ENCODE peak calls at places on chromosomes 7 and 10, in six cellular contexts. S is uterus, C is colonic mucosa, N is neural progenitor cell, O is HCT116, E is body of pancreas. W is an unnamed sample.

GRCh38 chr7:116787881-116788280 is 74.5 kb upstream of the CAPZA2 start:
- DNase-seq in E (no peak), S (no peak), O (no peak), C (no peak), N (no peak), W (no peak)

GRCh38 chr10:130179640-130180039 is 43.4 kb downstream of the GLRX3 start:
- DNase-seq in O (peak; percentile 24), E (no peak), S (no peak), N (peak; percentile 81), C (no peak), W (peak; percentile 53)

GRCh38 chr10:6275022-6275997 is 72.6 kb downstream of the PFKFB3 start:
- DNase-seq in O (peak; percentile 89), N (peak; percentile 52), C (peak; percentile 68), S (peak; percentile 56), E (peak; percentile 63), W (peak; percentile 10)

GRCh38 chr7:144386741-144387140 is 16.8 kb downstream of the NOBOX start:
- DNase-seq in S (no peak), N (no peak), E (no peak), C (no peak), O (no peak), W (no peak)

GRCh38 chr7:70355591-70356323 is 757.5 kb downstream of the AUTS2 start:
- DNase-seq in S (no peak), E (no peak), C (no peak), N (peak; percentile 69), O (no peak), W (peak; percentile 41)

GRCh38 chr10:100446130-100446761 is 16.6 kb upstream of the WNT8B start:
- DNase-seq in N (no peak), S (no peak), C (no peak), E (no peak), O (no peak), W (no peak)

GRCh38 chr7:22697897-22698645 is 28.9 kb upstream of the IL6 start:
- DNase-seq in C (no peak), E (no peak), S (no peak), N (no peak), O (no peak), W (no peak)

GRCh38 chr7:20224005-20224404 is 6.8 kb upstream of the MACC1 start:
- DNase-seq in E (no peak), N (no peak), S (no peak), O (no peak), C (no peak), W (no peak)

GRCh38 chr10:114408112-114408967 is 4.0 kb upstream of the AFAP1L2 start:
- DNase-seq in E (no peak), S (no peak), O (no peak), C (no peak), N (no peak), W (no peak)

GRCh38 chr10:23512355-23513058 is 73.6 kb downstream of the OTUD1 start:
- DNase-seq in E (no peak), N (no peak), C (no peak), S (no peak), O (peak; percentile 74), W (no peak)

GRCh38 chr7:151796091-151796870 is 80.6 kb downstream of the PRKAG2 start:
- DNase-seq in C (peak; percentile 47), N (no peak), O (peak; percentile 86), S (no peak), E (no peak), W (no peak)

GRCh38 chr10:105725007-105725406 is 1083.9 kb downstream of the SORCS3 start:
- DNase-seq in E (no peak), S (no peak), O (no peak), N (no peak), C (no peak), W (no peak)

GRCh38 chr7:44104880-44105771 is 981 bp downstream of the AEBP1 start:
- DNase-seq in O (no peak), N (peak; percentile 51), E (no peak), C (no peak), S (peak; percentile 73), W (no peak)

GRCh38 chr10:110067960-110068770 is 60.4 kb downstream of the ADD3 start:
- DNase-seq in C (peak; percentile 35), E (no peak), N (peak; percentile 26), O (no peak), S (no peak), W (peak; percentile 46)

GRCh38 chr7:55432937-55433784 is 68.0 kb downstream of the LANCL2 start:
- DNase-seq in E (no peak), S (no peak), O (peak; percentile 40), C (no peak), N (peak; percentile 57), W (peak; percentile 37)

GRCh38 chr7:43834463-43835251 is 34.7 kb downstream of the MRPS24 start:
- DNase-seq in E (no peak), S (no peak), N (no peak), C (no peak), O (no peak), W (no peak)

GRCh38 chr7:122975341-122975740 is 20.2 kb downstream of the TAS2R16 start:
- DNase-seq in S (no peak), N (no peak), O (peak; percentile 29), C (no peak), E (no peak), W (no peak)

GRCh38 chr10:126902157-126902556 is 3.1 kb upstream of the DOCK1 start:
- DNase-seq in S (no peak), N (no peak), E (no peak), O (peak; percentile 69), C (no peak), W (peak; percentile 42)

GRCh38 chr10:23694446-23694920 is 255.6 kb downstream of the OTUD1 start:
- DNase-seq in O (no peak), C (no peak), E (no peak), S (no peak), N (peak; percentile 78), W (no peak)

GRCh38 chr7:28685291-28685659 is 272.9 kb downstream of the TRIL start:
- DNase-seq in C (peak; percentile 31), S (peak; percentile 32), E (peak; percentile 16), N (no peak), O (no peak), W (no peak)

GRCh38 chr10:119537953-119538630 is 4.4 kb downstream of the RGS10 start:
- DNase-seq in E (no peak), O (no peak), C (no peak), N (no peak), S (no peak), W (no peak)

GRCh38 chr10:121910673-121911420 is 17.0 kb downstream of the ATE1 start:
- DNase-seq in N (no peak), C (no peak), S (no peak), O (no peak), E (no peak), W (no peak)

GRCh38 chr10:79376078-79376628 is 28.9 kb downstream of the PPIF start:
- DNase-seq in S (no peak), N (no peak), E (peak; percentile 3), O (no peak), C (peak; percentile 13), W (no peak)

GRCh38 chr7:468141-468540 is 51.5 kb downstream of the PDGFA start:
- DNase-seq in S (peak; percentile 1), O (no peak), E (no peak), C (no peak), N (no peak), W (peak; percentile 0)

GRCh38 chr7:467393-467828 is 52.2 kb downstream of the PDGFA start:
- DNase-seq in O (no peak), N (no peak), E (no peak), C (no peak), S (peak; percentile 2), W (peak; percentile 5)

GRCh38 chr7:468681-469590 is 50.7 kb downstream of the PDGFA start:
- DNase-seq in C (no peak), S (peak; percentile 9), E (peak; percentile 1), N (no peak), O (no peak), W (no peak)

GRCh38 chr7:471191-471865 is 48.3 kb downstream of the PDGFA start:
- DNase-seq in E (no peak), C (no peak), N (no peak), O (no peak), S (no peak), W (no peak)

DNA sequence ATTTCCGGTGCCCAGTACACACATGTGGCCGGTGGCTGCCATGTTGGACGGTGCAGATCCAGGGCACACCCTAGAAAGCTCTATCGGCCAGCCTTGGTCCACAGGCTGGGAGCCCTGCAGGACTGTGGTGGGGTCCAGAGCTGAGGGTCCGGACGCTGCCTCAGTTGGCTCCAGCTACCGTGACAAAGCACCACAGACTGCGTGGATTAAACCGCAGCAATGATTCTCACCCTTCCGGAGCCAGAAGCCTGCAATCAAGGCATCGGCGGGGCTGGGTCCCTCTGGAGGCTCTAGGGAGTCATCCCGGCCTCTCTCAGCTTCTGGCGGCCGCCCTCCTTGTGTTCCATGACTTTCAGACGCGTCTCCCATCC is 50.1 kb downstream of the PDGFA start:
- DNase-seq in S (peak; percentile 8), N (no peak), C (no peak), O (no peak), E (peak; percentile 3), W (no peak)
- H3K4me3 ChIP-seq in S (no peak overlapping the region), N (no peak overlapping the region), C (no peak overlapping the region), O (no peak overlapping the region), E (no peak overlapping the region), W (no peak overlapping the region)

GRCh38 chr10:42177077-42177792 is 461.1 kb downstream of the ZNF33B start:
- DNase-seq in N (no peak), E (no peak), O (no peak), C (no peak), S (no peak), W (no peak)
- H3K4me1 ChIP-seq in N (no peaks in the 10 kb centered on the region), E (peaks cover 4% of the 10 kb centered on the region), O (no peaks in the 10 kb centered on the region), C (no peaks in the 10 kb centered on the region), S (no peaks in the 10 kb centered on the region), W (no peaks in the 10 kb centered on the region)

DNA sequence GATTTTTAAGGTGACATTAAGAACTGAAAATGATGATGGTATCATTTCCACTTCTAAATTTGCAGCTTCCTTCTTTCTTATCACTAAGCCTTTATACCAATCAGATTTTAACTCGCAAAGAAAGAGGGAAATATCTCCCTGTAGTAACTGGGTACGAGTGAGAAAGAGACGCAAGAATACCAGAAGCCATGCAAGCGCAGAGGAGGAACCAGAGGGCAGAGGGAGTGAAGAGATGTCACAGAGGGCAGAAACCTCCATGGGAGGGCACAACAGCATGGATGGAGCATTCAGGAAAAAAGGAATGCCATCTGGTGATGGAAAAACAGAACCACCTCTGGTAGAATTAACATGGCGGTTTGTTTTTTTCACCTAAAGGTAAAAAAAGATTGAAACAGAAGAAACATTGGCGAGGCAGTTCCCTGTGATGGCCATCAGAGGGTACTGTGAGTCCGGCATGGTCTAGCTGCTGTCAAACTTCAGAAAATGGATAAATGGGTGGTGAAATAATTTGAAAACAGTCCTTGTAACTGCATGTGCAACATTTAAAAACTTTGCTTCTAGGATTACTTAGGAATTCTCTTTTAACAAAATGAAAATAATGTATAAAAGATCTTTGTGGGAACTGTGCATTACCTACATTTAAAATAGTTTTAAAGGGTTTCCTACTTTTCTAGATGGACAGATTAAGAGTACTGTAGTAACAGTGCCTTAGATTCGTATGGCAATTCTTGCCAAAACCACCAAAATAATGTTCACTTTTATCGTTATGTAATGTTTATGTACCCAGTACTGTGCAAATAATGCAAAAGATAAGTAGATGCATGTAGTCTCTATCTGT is 91.8 kb downstream of the ARHGAP12 start:
- DNase-seq in N (peak; percentile 60), S (no peak), O (peak; percentile 22), E (peak; percentile 38), C (no peak), W (peak; percentile 43)
- H3K4me3 ChIP-seq in N (no peak overlapping the region), S (no peak overlapping the region), O (no peak overlapping the region), E (no peak overlapping the region), C (no peak overlapping the region), W (no peak overlapping the region)

DNA sequence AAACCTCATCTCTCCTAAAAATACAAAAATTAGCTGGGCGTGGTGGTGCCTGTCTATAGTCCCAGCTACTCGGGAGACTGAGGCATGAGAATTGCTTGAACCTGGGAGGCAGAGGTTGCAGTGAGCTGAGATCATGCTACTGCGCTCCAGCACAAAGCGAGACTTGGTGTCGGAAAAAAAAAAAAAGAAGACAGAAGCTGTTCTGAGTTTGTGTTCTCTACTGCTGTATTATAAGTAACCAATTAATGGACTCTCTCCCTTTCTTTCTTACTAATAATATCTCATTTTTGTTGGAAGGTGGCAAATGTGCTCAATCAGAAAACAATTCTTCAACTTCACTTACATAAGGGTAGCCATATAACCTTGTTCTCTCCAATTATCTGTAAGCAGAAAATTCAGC is 7.4 kb downstream of the NT5C3A start:
- DNase-seq in C (no peak), E (no peak), N (no peak), O (no peak), S (no peak), W (no peak)
- H3K4me1 ChIP-seq in C (peaks cover 4% of the 10 kb centered on the region), E (peaks cover 33% of the 10 kb centered on the region), N (no peaks in the 10 kb centered on the region), O (no peaks in the 10 kb centered on the region), S (peaks cover 3% of the 10 kb centered on the region), W (peaks cover 9% of the 10 kb centered on the region)

W was measured in HAP-1.